ENCODE peak calls at places on chromosomes 1 and 21, in ten cellular contexts. One of them, this sample, is unnamed.

GRCh38 chr1:83889707-83890106 is 109.2 kb downstream of the TTLL7 start:
- DNase-seq in CD4-positive, alpha-beta T cell: no peak
- DNase-seq in Calu3: no peak
- DNase-seq in uterus: no peak
- DNase-seq in B cell: no peak
- DNase-seq in breast epithelium: no peak
- DNase-seq in prostate gland: no peak
- DNase-seq in glutamatergic neuron: no peak
- DNase-seq in mesothelial cell of epicardium: no peak
- DNase-seq in nephron progenitor cell: no peak
- DNase-seq in this sample: no peak

GRCh38 chr21:21751286-21751685 is 753.1 kb downstream of the NCAM2 start:
- DNase-seq in CD4-positive, alpha-beta T cell: no peak
- DNase-seq in Calu3: no peak
- DNase-seq in uterus: no peak
- DNase-seq in B cell: no peak
- DNase-seq in breast epithelium: no peak
- DNase-seq in prostate gland: no peak
- DNase-seq in glutamatergic neuron: no peak
- DNase-seq in mesothelial cell of epicardium: no peak
- DNase-seq in nephron progenitor cell: no peak
- DNase-seq in this sample: no peak

GRCh38 chr1:69765941-69766340 is 198.2 kb downstream of the LRRC7 start:
- DNase-seq in CD4-positive, alpha-beta T cell: no peak
- DNase-seq in Calu3: no peak
- DNase-seq in uterus: no peak
- DNase-seq in B cell: no peak
- DNase-seq in breast epithelium: no peak
- DNase-seq in prostate gland: no peak
- DNase-seq in glutamatergic neuron: no peak
- DNase-seq in mesothelial cell of epicardium: no peak
- DNase-seq in nephron progenitor cell: no peak
- DNase-seq in this sample: no peak

GRCh38 chr1:110210604-110211502 is 739 bp downstream of the KCNC4 start:
- DNase-seq in CD4-positive, alpha-beta T cell: peak
- DNase-seq in Calu3: peak
- DNase-seq in uterus: peak
- DNase-seq in B cell: peak
- DNase-seq in breast epithelium: no peak
- DNase-seq in prostate gland: peak
- DNase-seq in glutamatergic neuron: peak
- DNase-seq in mesothelial cell of epicardium: peak
- DNase-seq in nephron progenitor cell: peak
- DNase-seq in this sample: peak

GRCh38 chr1:68904472-68904871 is 407.6 kb upstream of the DEPDC1 start:
- DNase-seq in CD4-positive, alpha-beta T cell: no peak
- DNase-seq in Calu3: no peak
- DNase-seq in uterus: no peak
- DNase-seq in B cell: no peak
- DNase-seq in breast epithelium: no peak
- DNase-seq in prostate gland: no peak
- DNase-seq in glutamatergic neuron: no peak
- DNase-seq in mesothelial cell of epicardium: no peak
- DNase-seq in nephron progenitor cell: no peak
- DNase-seq in this sample: no peak

GRCh38 chr1:60949826-60950197 is 132.5 kb upstream of the NFIA start:
- DNase-seq in CD4-positive, alpha-beta T cell: no peak
- DNase-seq in Calu3: no peak
- DNase-seq in uterus: no peak
- DNase-seq in B cell: no peak
- DNase-seq in breast epithelium: no peak
- DNase-seq in prostate gland: no peak
- DNase-seq in glutamatergic neuron: no peak
- DNase-seq in mesothelial cell of epicardium: no peak
- DNase-seq in nephron progenitor cell: no peak
- DNase-seq in this sample: no peak

GRCh38 chr1:89489037-89489729 is 35.4 kb upstream of the LRRC8B start:
- DNase-seq in CD4-positive, alpha-beta T cell: no peak
- DNase-seq in Calu3: no peak
- DNase-seq in uterus: no peak
- DNase-seq in B cell: no peak
- DNase-seq in breast epithelium: no peak
- DNase-seq in prostate gland: no peak
- DNase-seq in glutamatergic neuron: no peak
- DNase-seq in mesothelial cell of epicardium: no peak
- DNase-seq in nephron progenitor cell: no peak
- DNase-seq in this sample: no peak

GRCh38 chr1:115632251-115633026 is 9.3 kb upstream of the VANGL1 start:
- DNase-seq in CD4-positive, alpha-beta T cell: no peak
- DNase-seq in Calu3: no peak
- DNase-seq in uterus: no peak
- DNase-seq in B cell: no peak
- DNase-seq in breast epithelium: no peak
- DNase-seq in prostate gland: no peak
- DNase-seq in glutamatergic neuron: no peak
- DNase-seq in mesothelial cell of epicardium: no peak
- DNase-seq in nephron progenitor cell: no peak
- DNase-seq in this sample: no peak

GRCh38 chr1:4093856-4094565 is 193.9 kb upstream of the C1orf174 start:
- DNase-seq in CD4-positive, alpha-beta T cell: no peak
- DNase-seq in Calu3: no peak
- DNase-seq in uterus: no peak
- DNase-seq in B cell: no peak
- DNase-seq in breast epithelium: no peak
- DNase-seq in prostate gland: no peak
- DNase-seq in glutamatergic neuron: no peak
- DNase-seq in mesothelial cell of epicardium: no peak
- DNase-seq in nephron progenitor cell: no peak
- DNase-seq in this sample: no peak

GRCh38 chr1:41650176-41650519 is 165.7 kb upstream of the EDN2 start:
- DNase-seq in CD4-positive, alpha-beta T cell: no peak
- DNase-seq in Calu3: no peak
- DNase-seq in uterus: no peak
- DNase-seq in B cell: no peak
- DNase-seq in breast epithelium: no peak
- DNase-seq in prostate gland: no peak
- DNase-seq in glutamatergic neuron: no peak
- DNase-seq in mesothelial cell of epicardium: no peak
- DNase-seq in nephron progenitor cell: no peak
- DNase-seq in this sample: peak

GRCh38 chr1:115450641-115451040 is 112.6 kb upstream of the NGF start:
- DNase-seq in CD4-positive, alpha-beta T cell: no peak
- DNase-seq in Calu3: no peak
- DNase-seq in uterus: peak
- DNase-seq in B cell: no peak
- DNase-seq in breast epithelium: no peak
- DNase-seq in prostate gland: no peak
- DNase-seq in glutamatergic neuron: no peak
- DNase-seq in mesothelial cell of epicardium: no peak
- DNase-seq in nephron progenitor cell: no peak
- DNase-seq in this sample: no peak

GRCh38 chr1:101200513-101200912 is 36.3 kb upstream of the S1PR1 start:
- DNase-seq in CD4-positive, alpha-beta T cell: no peak
- DNase-seq in Calu3: no peak
- DNase-seq in uterus: no peak
- DNase-seq in B cell: no peak
- DNase-seq in breast epithelium: no peak
- DNase-seq in prostate gland: no peak
- DNase-seq in glutamatergic neuron: no peak
- DNase-seq in mesothelial cell of epicardium: no peak
- DNase-seq in nephron progenitor cell: no peak
- DNase-seq in this sample: no peak

GRCh38 chr1:19353596-19353995 is 41.5 kb downstream of the SLC66A1 start:
- DNase-seq in CD4-positive, alpha-beta T cell: no peak
- DNase-seq in Calu3: no peak
- DNase-seq in uterus: no peak
- DNase-seq in B cell: no peak
- DNase-seq in breast epithelium: peak
- DNase-seq in prostate gland: no peak
- DNase-seq in glutamatergic neuron: no peak
- DNase-seq in mesothelial cell of epicardium: no peak
- DNase-seq in nephron progenitor cell: no peak
- DNase-seq in this sample: no peak

DNA sequence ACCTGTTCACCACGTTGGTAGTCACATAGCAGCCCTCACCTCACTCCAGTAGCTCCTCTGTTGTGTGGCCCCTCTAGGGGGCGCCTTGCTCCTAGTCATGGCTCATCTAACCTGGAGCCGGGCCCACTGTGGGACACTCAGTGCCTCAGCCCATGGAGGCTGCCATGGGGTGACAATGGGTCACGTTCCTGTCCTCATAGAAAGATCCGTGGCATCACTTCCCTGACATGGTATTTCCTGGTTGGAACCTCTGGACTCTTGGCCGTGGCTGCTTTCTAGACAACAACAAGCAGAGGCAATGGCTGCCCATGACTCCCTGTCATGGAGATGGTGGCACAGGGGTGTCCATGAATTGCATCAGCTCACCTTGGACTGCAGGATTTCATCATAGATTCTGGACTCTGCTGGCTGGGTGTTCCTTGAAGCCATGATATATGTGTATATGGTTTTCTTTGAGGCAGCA is 27.5 kb upstream of the SLAMF6 start:
- DNase-seq in CD4-positive, alpha-beta T cell: peak
- DNase-seq in Calu3: no peak
- DNase-seq in uterus: no peak
- DNase-seq in B cell: no peak
- DNase-seq in breast epithelium: no peak
- DNase-seq in prostate gland: no peak
- DNase-seq in glutamatergic neuron: no peak
- DNase-seq in mesothelial cell of epicardium: no peak
- DNase-seq in nephron progenitor cell: no peak
- DNase-seq in this sample: peak
- TF ChIP-seq CTCF in CD4-positive, alpha-beta T cell: peak
- TF ChIP-seq CTCF in Calu3: no peak
- TF ChIP-seq CTCF in uterus: no peak
- TF ChIP-seq CTCF in B cell: no peak
- TF ChIP-seq CTCF in breast epithelium: no peak
- TF ChIP-seq CTCF in prostate gland: no peak
- TF ChIP-seq CTCF in glutamatergic neuron: no peak
- TF ChIP-seq CTCF in mesothelial cell of epicardium: no peak
- TF ChIP-seq CTCF in nephron progenitor cell: no peak
- TF ChIP-seq CTCF in this sample: peak

DNA sequence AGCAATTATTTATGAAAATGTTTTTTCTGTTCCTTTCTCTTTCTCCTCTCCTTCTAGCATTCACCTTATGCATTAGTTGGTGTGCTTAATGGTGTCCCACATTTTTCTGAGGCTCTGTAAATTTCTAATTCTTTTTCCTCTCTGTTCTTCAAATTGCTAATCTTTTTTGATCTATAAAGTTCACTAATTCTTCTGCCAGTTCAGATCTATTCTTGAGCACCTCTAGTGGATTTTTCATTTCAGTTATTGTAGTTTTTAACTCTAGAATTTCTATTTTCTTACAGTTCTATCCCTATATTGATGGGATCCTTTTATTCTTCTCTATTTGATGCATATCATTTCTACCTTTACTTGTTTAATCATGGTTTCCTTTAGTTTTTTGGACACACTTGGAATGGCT is 22.4 kb downstream of the CFAP57 start:
- DNase-seq in CD4-positive, alpha-beta T cell: no peak
- DNase-seq in Calu3: no peak
- DNase-seq in uterus: no peak
- DNase-seq in B cell: no peak
- DNase-seq in breast epithelium: no peak
- DNase-seq in prostate gland: no peak
- DNase-seq in glutamatergic neuron: no peak
- DNase-seq in mesothelial cell of epicardium: no peak
- DNase-seq in nephron progenitor cell: no peak
- DNase-seq in this sample: no peak
- TF ChIP-seq CTCF in CD4-positive, alpha-beta T cell: no peak
- TF ChIP-seq CTCF in Calu3: no peak
- TF ChIP-seq CTCF in uterus: no peak
- TF ChIP-seq CTCF in B cell: no peak
- TF ChIP-seq CTCF in breast epithelium: no peak
- TF ChIP-seq CTCF in prostate gland: no peak
- TF ChIP-seq CTCF in glutamatergic neuron: no peak
- TF ChIP-seq CTCF in mesothelial cell of epicardium: no peak
- TF ChIP-seq CTCF in nephron progenitor cell: no peak
- TF ChIP-seq CTCF in this sample: no peak

GRCh38 chr1:33099290-33100118 is 18.6 kb downstream of the AZIN2 start:
- DNase-seq in CD4-positive, alpha-beta T cell: peak
- DNase-seq in Calu3: peak
- DNase-seq in uterus: no peak
- DNase-seq in B cell: no peak
- DNase-seq in breast epithelium: peak
- DNase-seq in prostate gland: peak
- DNase-seq in glutamatergic neuron: no peak
- DNase-seq in mesothelial cell of epicardium: no peak
- DNase-seq in nephron progenitor cell: no peak
- DNase-seq in this sample: peak
- TF ChIP-seq CTCF in CD4-positive, alpha-beta T cell: peak
- TF ChIP-seq CTCF in Calu3: peak
- TF ChIP-seq CTCF in uterus: no peak
- TF ChIP-seq CTCF in B cell: no peak
- TF ChIP-seq CTCF in breast epithelium: peak
- TF ChIP-seq CTCF in prostate gland: no peak
- TF ChIP-seq CTCF in glutamatergic neuron: no peak
- TF ChIP-seq CTCF in mesothelial cell of epicardium: peak
- TF ChIP-seq CTCF in nephron progenitor cell: no peak
- TF ChIP-seq CTCF in this sample: peak

GRCh38 chr1:31937300-31938183 is 626 bp downstream of the PTP4A2 start:
- DNase-seq in CD4-positive, alpha-beta T cell: peak
- DNase-seq in Calu3: peak
- DNase-seq in uterus: peak
- DNase-seq in B cell: peak
- DNase-seq in breast epithelium: peak
- DNase-seq in prostate gland: peak
- DNase-seq in glutamatergic neuron: peak
- DNase-seq in mesothelial cell of epicardium: peak
- DNase-seq in nephron progenitor cell: peak
- DNase-seq in this sample: peak

GRCh38 chr1:31936278-31936965 is 1.7 kb downstream of the PTP4A2 start:
- DNase-seq in CD4-positive, alpha-beta T cell: no peak
- DNase-seq in Calu3: no peak
- DNase-seq in uterus: no peak
- DNase-seq in B cell: peak
- DNase-seq in breast epithelium: no peak
- DNase-seq in prostate gland: no peak
- DNase-seq in glutamatergic neuron: no peak
- DNase-seq in mesothelial cell of epicardium: no peak
- DNase-seq in nephron progenitor cell: no peak
- DNase-seq in this sample: no peak

GRCh38 chr1:31936966-31937299 is 1.2 kb downstream of the PTP4A2 start:
- DNase-seq in CD4-positive, alpha-beta T cell: no peak
- DNase-seq in Calu3: no peak
- DNase-seq in uterus: no peak
- DNase-seq in B cell: no peak
- DNase-seq in breast epithelium: no peak
- DNase-seq in prostate gland: no peak
- DNase-seq in glutamatergic neuron: no peak
- DNase-seq in mesothelial cell of epicardium: no peak
- DNase-seq in nephron progenitor cell: no peak
- DNase-seq in this sample: no peak

GRCh38 chr1:31939484-31940329 is 1.5 kb upstream of the PTP4A2 start:
- DNase-seq in CD4-positive, alpha-beta T cell: peak
- DNase-seq in Calu3: peak
- DNase-seq in uterus: peak
- DNase-seq in B cell: peak
- DNase-seq in breast epithelium: peak
- DNase-seq in prostate gland: no peak
- DNase-seq in glutamatergic neuron: peak
- DNase-seq in mesothelial cell of epicardium: no peak
- DNase-seq in nephron progenitor cell: peak
- DNase-seq in this sample: peak

GRCh38 chr1:31938184-31938975 is at the start of gene PTP4A2:
- DNase-seq in CD4-positive, alpha-beta T cell: peak
- DNase-seq in Calu3: peak
- DNase-seq in uterus: peak
- DNase-seq in B cell: peak
- DNase-seq in breast epithelium: peak
- DNase-seq in prostate gland: peak
- DNase-seq in glutamatergic neuron: peak
- DNase-seq in mesothelial cell of epicardium: peak
- DNase-seq in nephron progenitor cell: peak
- DNase-seq in this sample: peak
- TF ChIP-seq CTCF in CD4-positive, alpha-beta T cell: peak
- TF ChIP-seq CTCF in Calu3: peak
- TF ChIP-seq CTCF in uterus: no peak
- TF ChIP-seq CTCF in B cell: peak
- TF ChIP-seq CTCF in breast epithelium: no peak
- TF ChIP-seq CTCF in prostate gland: peak
- TF ChIP-seq CTCF in glutamatergic neuron: peak
- TF ChIP-seq CTCF in mesothelial cell of epicardium: peak
- TF ChIP-seq CTCF in nephron progenitor cell: no peak
- TF ChIP-seq CTCF in this sample: peak

This sample was measured in activated CD8-positive, alpha-beta T cell treated with anti-CD3 and anti-CD28 coated beads for 36 hours.